ENCODE peak calls at places on chromosomes 11 and 22, in four cellular contexts. R, W, G and T are unnamed samples.

GRCh38 chr11:72974487-72975205 is 160.4 kb downstream of the ATG16L2 start:
- DNase-seq in G (no peak), R (no peak), W (no peak), T (no peak)

GRCh38 chr11:8689726-8690255 is 7.2 kb downstream of the RPL27A start:
- DNase-seq in R (peak; percentile 40), W (no peak), G (no peak), T (no peak)

GRCh38 chr22:16810188-16810802 is 14.9 kb downstream of the XKR3 start:
- DNase-seq in G (no peak), R (no peak), W (no peak), T (no peak)

GRCh38 chr22:39721456-39722325 is 151.1 kb downstream of the CACNA1I start:
- DNase-seq in R (peak; percentile 38), W (no peak), G (no peak), T (no peak)

GRCh38 chr11:100930185-100930778 is 199.3 kb downstream of the PGR start:
- DNase-seq in W (no peak), R (no peak), G (no peak), T (peak; percentile 33)

GRCh38 chr11:118342503-118343161 is at the start of gene CD3D:
- DNase-seq in W (no peak), R (peak; percentile 46), G (no peak), T (no peak)

GRCh38 chr11:28757725-28758515 is 649.7 kb downstream of the METTL15 start:
- DNase-seq in G (no peak), W (no peak), R (no peak), T (peak; percentile 75)

GRCh38 chr22:41681616-41682015 is 7.1 kb downstream of the SNU13 start:
- DNase-seq in G (no peak), W (no peak), R (no peak), T (no peak)

GRCh38 chr11:100863080-100863581 is 176.0 kb downstream of the ARHGAP42 start:
- DNase-seq in W (peak; percentile 71), R (no peak), G (peak; percentile 15), T (peak; percentile 64)

DNA sequence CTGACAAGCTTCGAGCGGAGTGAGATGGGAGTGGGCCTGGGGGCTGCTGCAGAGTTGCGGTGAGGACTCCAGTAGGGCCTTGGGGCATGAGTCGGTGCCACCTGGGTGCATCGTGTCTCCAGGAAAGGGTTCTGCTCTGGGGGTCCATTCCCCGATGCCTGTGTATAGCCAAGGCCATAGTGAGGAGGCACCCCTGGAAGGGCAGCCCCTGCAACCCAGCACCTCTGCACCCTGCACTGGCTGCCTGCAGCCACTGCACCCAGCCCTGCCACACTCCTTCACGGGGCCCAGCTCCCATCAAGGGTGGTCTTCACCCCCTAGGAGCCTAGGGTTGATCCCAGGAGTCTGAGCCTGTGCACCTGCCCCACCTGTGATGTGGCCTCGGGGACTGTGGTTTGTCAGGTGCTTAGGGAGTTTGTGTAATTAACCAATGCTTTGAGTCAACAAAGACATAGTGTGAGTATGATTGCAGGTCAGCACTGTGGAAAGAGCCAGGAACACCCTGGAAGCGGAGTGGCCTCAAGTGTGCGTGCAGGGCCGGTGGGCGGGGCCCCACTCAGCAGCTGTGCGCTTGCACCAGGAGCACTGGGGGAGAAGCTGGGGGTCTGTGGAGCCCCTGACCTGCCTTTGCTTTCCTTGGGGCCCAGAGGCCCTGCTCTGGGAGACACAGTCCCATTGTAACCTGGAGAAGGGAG is 1299.3 kb downstream of the BRD1 start:
- DNase-seq in G (no peak), W (no peak), R (no peak), T (no peak)
- H3K4me3 ChIP-seq in G (no peak overlapping the region), W (no peak overlapping the region), R (no peak overlapping the region), T (no peak overlapping the region)

DNA sequence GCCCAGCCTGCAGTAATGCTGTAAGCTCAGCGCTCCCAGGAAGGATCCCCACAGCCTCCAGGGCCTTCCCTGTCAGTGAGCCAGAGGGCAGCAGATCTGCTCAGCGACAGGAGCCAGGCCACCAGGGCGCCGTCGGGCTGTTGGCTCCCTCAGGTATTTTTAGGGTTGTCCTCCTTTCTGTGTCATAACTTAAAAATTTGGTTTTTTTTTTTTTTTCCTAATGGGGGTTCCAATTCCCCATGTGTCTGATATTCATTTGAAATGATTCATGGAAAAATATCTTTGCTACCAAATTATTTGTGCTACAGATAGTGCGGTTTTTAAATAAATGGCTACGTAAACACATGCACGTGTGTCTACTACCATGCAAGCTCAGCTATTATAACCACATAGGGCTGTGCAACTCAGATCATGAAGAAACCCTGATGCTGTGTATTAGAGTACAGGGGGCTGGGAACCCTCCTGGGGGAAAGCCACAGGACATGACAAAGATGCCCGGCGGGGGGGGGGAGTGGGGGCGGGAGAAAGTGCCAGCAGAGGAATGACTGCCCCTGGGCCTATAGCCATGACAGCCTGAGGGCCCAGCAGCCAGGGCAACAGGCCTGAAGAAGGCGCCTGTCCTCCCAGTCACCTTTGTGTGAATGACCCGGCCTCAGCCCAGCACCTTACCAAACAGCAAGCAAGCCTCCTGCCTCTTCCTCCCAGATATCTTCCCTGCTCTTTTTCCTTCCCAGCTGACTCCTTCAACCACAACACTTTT is 89.3 kb downstream of the NAT10 start:
- DNase-seq in R (peak; percentile 78), G (no peak), W (no peak), T (no peak)
- TF ChIP-seq CTCF in R (peak; percentile 68), G (no peak), W (no peak), T (no peak)

GRCh38 chr11:76491644-76492043 is 46.8 kb downstream of the EMSY start:
- DNase-seq in W (no peak), G (no peak), R (no peak), T (no peak)

GRCh38 chr11:76495017-76495416 is 50.2 kb downstream of the EMSY start:
- DNase-seq in W (no peak), G (no peak), R (no peak), T (no peak)

GRCh38 chr11:76493040-76493439 is 48.2 kb downstream of the EMSY start:
- DNase-seq in G (no peak), W (no peak), R (no peak), T (no peak)

GRCh38 chr11:76496174-76496573 is 51.4 kb downstream of the EMSY start:
- DNase-seq in R (no peak), G (no peak), W (no peak), T (no peak)

DNA sequence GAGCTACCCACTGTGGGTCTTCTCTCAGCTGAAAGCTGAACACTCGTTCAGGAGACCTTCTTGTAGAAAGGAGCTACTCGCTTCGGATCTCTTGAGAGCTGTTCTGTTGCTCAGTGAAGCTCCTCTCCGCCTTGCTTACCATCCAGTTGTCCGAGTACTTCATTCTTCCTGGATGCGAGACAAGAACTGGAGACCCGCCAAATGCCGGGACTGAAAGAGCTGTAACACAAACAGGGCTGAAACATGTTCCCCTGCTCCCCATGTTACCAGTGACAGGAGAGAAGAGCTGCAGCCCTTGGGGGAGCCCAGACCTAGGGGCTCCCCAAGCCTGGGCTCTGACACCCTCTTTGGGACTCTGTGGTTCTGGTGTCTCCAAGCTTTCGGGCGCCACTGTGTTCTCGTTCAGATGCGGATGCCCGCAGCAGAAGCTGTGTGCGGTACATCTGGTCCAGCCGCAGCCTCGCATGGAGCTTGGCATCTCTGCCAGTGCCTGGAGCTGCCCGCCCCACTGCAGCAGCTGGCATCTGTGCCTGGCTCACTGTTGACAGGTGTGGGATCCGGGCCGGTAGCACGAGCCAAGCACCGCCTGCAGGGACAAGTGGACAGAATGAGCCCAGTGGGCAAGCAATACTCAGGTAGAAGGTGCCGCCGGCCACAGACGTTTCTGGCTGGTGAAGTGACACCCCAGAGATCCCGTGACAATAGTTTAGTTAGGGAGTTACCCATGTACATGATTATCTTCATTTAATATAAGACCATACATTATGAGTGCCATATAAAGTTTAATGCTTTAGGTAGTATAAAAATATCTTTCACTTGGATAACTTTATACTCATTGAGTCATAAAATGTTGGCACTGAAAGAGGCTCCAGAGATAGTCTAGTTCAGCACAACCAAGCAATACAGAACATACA is 49.1 kb downstream of the EMSY start:
- DNase-seq in R (no peak), W (no peak), G (no peak), T (no peak)
- H3K4me3 ChIP-seq in R (no peak overlapping the region), W (no peak overlapping the region), G (no peak overlapping the region), T (no peak overlapping the region)

GRCh38 chr11:102914238-102915043 is 39.7 kb upstream of the MMP12 start:
- DNase-seq in G (no peak), R (peak; percentile 81), W (peak; percentile 28), T (no peak)
- TF ChIP-seq CTCF in G (peak; percentile 21), R (peak; percentile 81), W (peak; percentile 74), T (peak; percentile 77)